ENCODE peak calls at places on chromosome 21, in four cellular contexts. Z is frontal cortex; L is kidney epithelial cell; I is activated effector memory CD4-positive, alpha-beta T cell treated with Interleukin-2 at 50 U/mL for 16 hours. Q is an unnamed sample.

GRCh38 chr21:39386194-39386593 is 37.3 kb upstream of the HMGN1 start:
- DNase-seq in L (no peak), Z (no peak), I (no peak), Q (no peak)

GRCh38 chr21:43799301-43799840 is 10.0 kb downstream of the RRP1 start:
- DNase-seq in I (no peak), Z (no peak), L (no peak), Q (no peak)

GRCh38 chr21:15000076-15000475 is 64.7 kb downstream of the NRIP1 start:
- DNase-seq in Z (no peak), I (no peak), L (peak; percentile 72), Q (no peak)

GRCh38 chr21:36980280-36981048 is 14.0 kb upstream of the HLCS start:
- DNase-seq in I (no peak), L (no peak), Z (no peak), Q (no peak)

GRCh38 chr21:16865612-16866011 is 647.2 kb upstream of the CXADR start:
- DNase-seq in Z (no peak), L (no peak), I (no peak), Q (no peak)

GRCh38 chr21:44304846-44305245 is 5.0 kb downstream of the PFKL start:
- DNase-seq in L (no peak), Z (peak; percentile 72), I (no peak), Q (peak; percentile 83)

GRCh38 chr21:39647476-39647875 is 34.7 kb downstream of the B3GALT5 start:
- DNase-seq in Z (no peak), I (no peak), L (peak; percentile 57), Q (no peak)

GRCh38 chr21:38984982-38985422 is 179.3 kb downstream of the ETS2 start:
- DNase-seq in I (no peak), Z (no peak), L (no peak), Q (no peak)

GRCh38 chr21:14911351-14911750 is 153.4 kb downstream of the NRIP1 start:
- DNase-seq in Z (no peak), L (no peak), I (no peak), Q (no peak)

GRCh38 chr21:15300131-15300530 is 235.3 kb upstream of the NRIP1 start:
- DNase-seq in I (no peak), Z (no peak), L (no peak), Q (no peak)

GRCh38 chr21:37176716-37177115 is 90.4 kb downstream of the VPS26C start:
- DNase-seq in I (no peak), Z (no peak), L (no peak), Q (no peak)

GRCh38 chr21:38315155-38315554 is 58.4 kb downstream of the KCNJ15 start:
- DNase-seq in L (no peak), Z (no peak), I (no peak), Q (no peak)

GRCh38 chr21:32930673-32931072 is 95.1 kb upstream of the OLIG2 start:
- DNase-seq in Z (no peak), L (no peak), I (no peak), Q (no peak)

GRCh38 chr21:34880401-34880800 is 168.7 kb downstream of the RUNX1 start:
- DNase-seq in Z (no peak), I (no peak), L (no peak), Q (no peak)

GRCh38 chr21:34892196-34892595 is 156.9 kb downstream of the RUNX1 start:
- DNase-seq in Z (no peak), I (no peak), L (no peak), Q (no peak)

GRCh38 chr21:20971296-20971921 is 26.8 kb upstream of the NCAM2 start:
- DNase-seq in I (no peak), L (peak; percentile 14), Z (peak; percentile 41), Q (peak; percentile 24)

GRCh38 chr21:29300547-29301138 is 1.9 kb downstream of the BACH1 start:
- DNase-seq in L (no peak), Z (no peak), I (no peak), Q (no peak)

GRCh38 chr21:45427331-45428271 is 22.6 kb downstream of the COL18A1 start:
- DNase-seq in L (peak; percentile 88), Z (peak; percentile 70), I (no peak), Q (no peak)

GRCh38 chr21:46117586-46118304 is 19.8 kb downstream of the COL6A2 start:
- DNase-seq in Z (no peak), L (no peak), I (no peak), Q (peak; percentile 10)

GRCh38 chr21:28431022-28431421 is 561.7 kb downstream of the LTN1 start:
- DNase-seq in L (no peak), Z (no peak), I (no peak), Q (no peak)

GRCh38 chr21:25313891-25314646 is 293.2 kb downstream of the MRPL39 start:
- DNase-seq in I (no peak), Z (no peak), L (no peak), Q (no peak)

GRCh38 chr21:28550057-28550825 is 442.4 kb downstream of the LTN1 start:
- DNase-seq in I (no peak), Z (no peak), L (no peak), Q (no peak)

GRCh38 chr21:29271927-29272333 is 26.8 kb upstream of the BACH1 start:
- DNase-seq in L (no peak), Z (no peak), I (no peak), Q (no peak)

GRCh38 chr21:20789696-20790095 is 208.5 kb upstream of the NCAM2 start:
- DNase-seq in Z (no peak), I (no peak), L (no peak), Q (no peak)

GRCh38 chr21:44930543-44930981 is 9.3 kb upstream of the SLX9 start:
- DNase-seq in L (no peak), I (peak; percentile 61), Z (no peak), Q (no peak)

Q was measured in D721Med.